ENCODE peak calls at places on chromosomes 6 and 20, in six cellular contexts. P is NT2/D1, Z is H1, O is GM12878, I is K562, D is HepG2. T is an unnamed sample.

GRCh38 chr6:164322533-164322932 is 908.0 kb downstream of the QKI start:
- DNase-seq in P (no peak), Z (no peak), O (no peak), I (no peak), D (no peak), T (no peak)

GRCh38 chr6:166446567-166447065 is 63.9 kb upstream of the MPC1 start:
- DNase-seq in P (no peak), Z (no peak), O (no peak), I (no peak), D (no peak), T (no peak)

GRCh38 chr20:38905375-38905774 is 20.8 kb upstream of the FAM83D start:
- DNase-seq in P (no peak), Z (no peak), O (no peak), I (no peak), D (no peak), T (no peak)

GRCh38 chr6:106557837-106558236 is 71.5 kb downstream of the RTN4IP1 start:
- DNase-seq in P (no peak), Z (no peak), O (no peak), I (no peak), D (peak), T (no peak)

GRCh38 chr6:141316236-141316635 is 816.5 kb upstream of the GJE1 start:
- DNase-seq in P (no peak), Z (no peak), O (no peak), I (no peak), D (no peak), T (no peak)

GRCh38 chr6:44178424-44179071 is 19.9 kb downstream of the CAPN11 start:
- DNase-seq in P (no peak), Z (no peak), O (no peak), I (no peak), D (no peak), T (no peak)

GRCh38 chr20:44255942-44256341 is 8.8 kb downstream of the GDAP1L1 start:
- DNase-seq in P (no peak), Z (no peak), O (no peak), I (no peak), D (no peak), T (no peak)

GRCh38 chr6:124958149-124958548 is 4.1 kb upstream of the RNF217 start:
- DNase-seq in P (no peak), Z (no peak), O (no peak), I (no peak), D (no peak), T (no peak)

GRCh38 chr6:34066284-34066571 is 79.7 kb downstream of the GRM4 start:
- DNase-seq in P (no peak), Z (no peak), O (no peak), I (no peak), D (no peak), T (no peak)

GRCh38 chr20:38187512-38187911 is 22.4 kb upstream of the TGM2 start:
- DNase-seq in P (no peak), Z (no peak), O (no peak), I (peak), D (peak), T (no peak)

GRCh38 chr20:10648651-10649050 is 25.1 kb downstream of the JAG1 start:
- DNase-seq in P (no peak), Z (no peak), O (peak), I (no peak), D (no peak), T (no peak)

GRCh38 chr6:166286831-166287271 is 21.3 kb downstream of the PRR18 start:
- DNase-seq in P (no peak), Z (no peak), O (peak), I (peak), D (no peak), T (no peak)

GRCh38 chr6:160160929-160161646 is 39.5 kb downstream of the SLC22A1 start:
- DNase-seq in P (no peak), Z (no peak), O (no peak), I (no peak), D (no peak), T (no peak)

GRCh38 chr6:166488701-166489100 is 97.8 kb downstream of the RAMACL start:
- DNase-seq in P (no peak), Z (no peak), O (no peak), I (no peak), D (no peak), T (no peak)

GRCh38 chr6:107698146-107698545 is 126.0 kb downstream of the SCML4 start:
- DNase-seq in P (no peak), Z (no peak), O (no peak), I (no peak), D (no peak), T (no peak)

GRCh38 chr6:126181173-126181741 is 158.7 kb upstream of the CENPW start:
- DNase-seq in P (peak), Z (peak), O (no peak), I (no peak), D (peak), T (peak)

GRCh38 chr6:135325624-135326424 is 144.7 kb downstream of the MYB start:
- DNase-seq in P (no peak), Z (no peak), O (no peak), I (peak), D (no peak), T (no peak)

GRCh38 chr6:41651962-41652657 is 13.8 kb downstream of the MDFI start:
- DNase-seq in P (no peak), Z (no peak), O (no peak), I (no peak), D (no peak), T (no peak)

GRCh38 chr6:135866445-135867143 is 15.1 kb downstream of the PDE7B start:
- DNase-seq in P (no peak), Z (no peak), O (no peak), I (no peak), D (no peak), T (no peak)

GRCh38 chr20:24981282-24981681 is 11.3 kb downstream of the APMAP start:
- DNase-seq in P (no peak), Z (no peak), O (no peak), I (no peak), D (no peak), T (no peak)

GRCh38 chr6:24448828-24449525 is 40.4 kb downstream of the GPLD1 start:
- DNase-seq in P (no peak), Z (no peak), O (no peak), I (no peak), D (no peak), T (no peak)

GRCh38 chr20:41738584-41739193 is 120.5 kb upstream of the CHD6 start:
- DNase-seq in P (peak), Z (no peak), O (no peak), I (peak), D (peak), T (peak)

GRCh38 chr6:41132254-41132653 is 21.9 kb downstream of the TREML1 start:
- DNase-seq in P (no peak), Z (no peak), O (no peak), I (no peak), D (no peak), T (no peak)

GRCh38 chr6:3808759-3809514 is 40.2 kb upstream of the FAM50B start:
- DNase-seq in P (no peak), Z (no peak), O (no peak), I (no peak), D (peak), T (peak)

GRCh38 chr6:326896-327537 is 34.7 kb downstream of the DUSP22 start:
- DNase-seq in P (no peak), Z (no peak), O (no peak), I (no peak), D (no peak), T (no peak)

GRCh38 chr6:112802154-112802553 is 455.0 kb downstream of the RFPL4B start:
- DNase-seq in P (no peak), Z (no peak), O (no peak), I (no peak), D (no peak), T (no peak)

GRCh38 chr6:112800916-112801315 is 453.8 kb downstream of the RFPL4B start:
- DNase-seq in P (no peak), Z (no peak), O (no peak), I (no peak), D (no peak), T (no peak)

GRCh38 chr6:112801681-112802080 is 454.6 kb downstream of the RFPL4B start:
- DNase-seq in P (no peak), Z (no peak), O (no peak), I (no peak), D (no peak), T (no peak)

GRCh38 chr6:112804638-112805330 is 457.7 kb downstream of the RFPL4B start:
- DNase-seq in P (no peak), Z (no peak), O (no peak), I (no peak), D (no peak), T (no peak)

GRCh38 chr6:112806163-112806900 is 459.2 kb downstream of the RFPL4B start:
- DNase-seq in P (no peak), Z (no peak), O (no peak), I (no peak), D (no peak), T (no peak)
- TF ChIP-seq ZNF274 in P (no peak), Z (no peak), O (no peak), I (no peak), D (no peak), T (no peak)

DNA sequence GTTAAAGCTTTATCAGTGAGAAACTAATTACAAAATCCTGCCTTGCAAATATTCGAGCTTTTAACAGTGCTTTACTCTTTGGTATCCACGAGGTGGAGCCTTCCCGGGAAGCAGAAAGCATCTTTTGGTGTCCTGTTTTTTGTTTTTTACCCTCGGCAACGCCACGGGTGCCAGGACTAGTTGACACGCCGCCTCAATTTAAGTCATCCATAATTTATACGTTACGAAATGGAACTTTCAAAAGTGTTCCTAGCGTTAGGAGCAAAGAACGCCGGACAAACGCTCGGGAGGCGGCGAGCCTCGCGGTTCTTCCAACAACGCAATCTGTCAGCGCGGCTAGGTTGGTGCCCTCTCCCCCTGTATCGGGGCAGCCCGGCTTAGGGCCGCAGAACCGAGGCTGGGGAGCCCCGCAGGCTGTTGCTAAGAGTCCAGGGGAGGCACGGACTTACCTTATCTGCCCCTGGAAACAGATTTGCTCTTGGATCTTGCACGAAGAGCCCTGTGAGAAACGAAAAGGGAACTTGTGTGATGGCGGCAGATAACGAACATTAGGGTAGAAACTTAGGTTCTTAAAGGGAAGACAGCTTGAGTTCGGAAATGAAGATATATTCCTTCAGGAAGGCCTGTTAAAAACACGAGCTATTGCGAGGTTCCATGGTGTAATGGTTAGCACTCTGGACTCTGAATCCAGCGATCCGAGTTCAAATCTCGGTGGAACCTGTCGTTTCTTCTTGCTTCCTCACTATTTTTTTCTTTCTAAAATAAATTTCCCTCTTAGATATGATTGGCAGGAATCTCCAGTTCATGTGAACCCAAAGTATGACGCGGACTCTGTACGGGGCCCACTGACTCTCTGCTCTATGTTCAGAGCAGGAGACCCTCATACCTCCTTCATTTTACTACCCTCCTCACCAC is 46.2 kb upstream of the ZNF184 start:
- DNase-seq in P (no peak), Z (no peak), O (peak), I (peak), D (peak), T (peak)
- TF ChIP-seq ZNF274 in P (no peak), Z (no peak), O (no peak), I (no peak), D (peak), T (no peak)

GRCh38 chr6:138109042-138109997 is 2.1 kb upstream of the PERP start:
- DNase-seq in P (peak), Z (no peak), O (peak), I (peak), D (peak), T (peak)
- TF ChIP-seq ZNF274 in P (no peak), Z (no peak), O (no peak), I (no peak), D (no peak), T (no peak)

GRCh38 chr20:54625497-54625896 is 150.1 kb downstream of the DOK5 start:
- DNase-seq in P (no peak), Z (no peak), O (no peak), I (no peak), D (no peak), T (no peak)
- TF ChIP-seq ZNF274 in P (no peak), Z (no peak), O (no peak), I (no peak), D (no peak), T (no peak)